ENCODE peak calls at places on chromosome 16, in eight cellular contexts. R is fibroblast of mammary gland; A is cardiac muscle cell; Q is fibroblast of the aortic adventitia; K is activated B cell treated with CpG ODN at 0.5 μM for 24 hours; J is RWPE1; L is CD8-positive, alpha-beta T cell; C is fibroblast of lung. W is an unnamed sample.

GRCh38 chr16:87628246-87628923 is 26.1 kb downstream of the JPH3 start:
- DNase-seq in R (no peak), A (no peak), Q (no peak), K (no peak), J (no peak), L (no peak), C (no peak), W (no peak)

GRCh38 chr16:87653234-87653633 is 50.9 kb downstream of the JPH3 start:
- DNase-seq in R (no peak), A (peak; percentile 39), Q (peak; percentile 8), K (no peak), J (peak; percentile 21), L (no peak), C (peak; percentile 4), W (no peak)

GRCh38 chr16:23071202-23072083 is 77.8 kb downstream of the USP31 start:
- DNase-seq in R (peak; percentile 40), A (no peak), Q (peak; percentile 65), K (no peak), J (peak; percentile 51), L (no peak), C (no peak), W (no peak)

GRCh38 chr16:53476867-53477266 is 26.1 kb downstream of the AKTIP start:
- DNase-seq in R (no peak), A (no peak), Q (no peak), K (no peak), J (no peak), L (no peak), C (no peak), W (no peak)

GRCh38 chr16:25855818-25856217 is 164.1 kb downstream of the HS3ST4 start:
- DNase-seq in R (no peak), A (no peak), Q (no peak), K (no peak), J (no peak), L (no peak), C (no peak), W (no peak)

GRCh38 chr16:80060470-80060869 is 459.9 kb upstream of the MAF start:
- DNase-seq in R (no peak), A (no peak), Q (no peak), K (no peak), J (no peak), L (no peak), C (no peak), W (no peak)

GRCh38 chr16:85888405-85889331 is 10.3 kb upstream of the IRF8 start:
- DNase-seq in R (peak; percentile 76), A (no peak), Q (peak; percentile 47), K (no peak), J (peak; percentile 55), L (no peak), C (peak; percentile 22), W (peak; percentile 79)

GRCh38 chr16:22693670-22694340 is 120.2 kb upstream of the HS3ST2 start:
- DNase-seq in R (no peak), A (no peak), Q (no peak), K (no peak), J (no peak), L (no peak), C (no peak), W (no peak)

GRCh38 chr16:85698459-85699223 is 9.9 kb upstream of the GINS2 start:
- DNase-seq in R (no peak), A (no peak), Q (no peak), K (no peak), J (no peak), L (no peak), C (no peak), W (no peak)

GRCh38 chr16:15650019-15650697 is at the start of gene NDE1:
- DNase-seq in R (peak; percentile 82), A (peak; percentile 97), Q (peak; percentile 85), K (peak; percentile 76), J (peak; percentile 94), L (peak; percentile 85), C (peak; percentile 86), W (peak; percentile 95)

GRCh38 chr16:69322343-69322742 is 8.0 kb downstream of the PDF start:
- DNase-seq in R (no peak), A (no peak), Q (no peak), K (no peak), J (no peak), L (no peak), C (no peak), W (no peak)

GRCh38 chr16:14042706-14043105 is 28.4 kb upstream of the MRTFB start:
- DNase-seq in R (no peak), A (no peak), Q (no peak), K (no peak), J (no peak), L (no peak), C (no peak), W (no peak)

GRCh38 chr16:49441366-49441780 is 67.8 kb downstream of the C16orf78 start:
- DNase-seq in R (no peak), A (peak; percentile 52), Q (no peak), K (peak; percentile 24), J (no peak), L (peak; percentile 70), C (no peak), W (peak; percentile 82)

GRCh38 chr16:85991856-85992255 is 92.9 kb downstream of the IRF8 start:
- DNase-seq in R (no peak), A (no peak), Q (no peak), K (peak; percentile 9), J (no peak), L (no peak), C (no peak), W (no peak)

GRCh38 chr16:82653550-82654511 is 27.1 kb downstream of the CDH13 start:
- DNase-seq in R (peak; percentile 85), A (peak; percentile 15), Q (peak; percentile 87), K (no peak), J (peak; percentile 92), L (peak; percentile 9), C (peak; percentile 86), W (peak; percentile 39)

GRCh38 chr16:46803373-46803772 is 27.6 kb downstream of the C16orf87 start:
- DNase-seq in R (no peak), A (no peak), Q (no peak), K (no peak), J (no peak), L (no peak), C (no peak), W (no peak)

GRCh38 chr16:46796764-46797269 is 34.2 kb downstream of the C16orf87 start:
- DNase-seq in R (no peak), A (no peak), Q (no peak), K (no peak), J (no peak), L (no peak), C (no peak), W (no peak)

GRCh38 chr16:46800494-46800893 is 30.5 kb downstream of the C16orf87 start:
- DNase-seq in R (no peak), A (no peak), Q (no peak), K (no peak), J (no peak), L (no peak), C (no peak), W (no peak)

DNA sequence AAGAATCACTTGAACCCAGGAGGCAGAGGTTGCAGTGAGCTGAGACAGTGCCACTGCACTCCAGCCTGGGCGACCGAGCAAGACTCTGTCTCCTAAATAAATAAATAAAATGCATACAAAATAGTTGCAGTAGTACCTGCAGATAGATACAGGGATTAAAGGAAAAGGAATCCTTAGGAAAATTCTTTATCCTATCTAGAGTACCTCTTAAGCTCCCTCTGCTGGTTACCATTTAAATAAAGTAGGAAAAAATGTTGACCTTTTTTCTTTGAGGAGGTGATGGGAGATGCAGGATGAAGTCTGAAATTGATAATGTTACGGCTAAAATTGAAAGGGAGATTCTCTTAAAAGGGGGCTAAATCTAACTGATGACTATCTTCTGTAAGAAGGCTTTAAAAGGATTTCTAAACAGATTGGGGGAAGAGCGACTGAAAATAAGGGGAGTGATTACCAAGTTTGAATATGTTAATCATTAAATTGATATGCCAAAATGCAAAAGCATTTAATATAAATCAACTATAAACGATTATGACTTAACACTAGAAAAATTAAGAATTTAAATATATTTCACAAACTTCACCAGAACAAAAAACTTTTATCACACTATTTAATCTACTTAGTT is 29.4 kb downstream of the C16orf87 start:
- DNase-seq in R (peak; percentile 18), A (peak; percentile 69), Q (peak; percentile 41), K (no peak), J (peak; percentile 30), L (no peak), C (peak; percentile 43), W (no peak)
- TF ChIP-seq CTCF in R (peak; percentile 49), A (peak; percentile 46), Q (peak; percentile 48), K (no peak), J (peak; percentile 56), L (no peak), C (peak; percentile 47), W (no peak)

GRCh38 chr16:72149676-72150464 is 22.1 kb downstream of the PMFBP1 start:
- DNase-seq in R (no peak), A (no peak), Q (no peak), K (no peak), J (no peak), L (no peak), C (no peak), W (no peak)
- TF ChIP-seq CTCF in R (no peak), A (no peak), Q (no peak), K (no peak), J (no peak), L (no peak), C (no peak), W (no peak)

DNA sequence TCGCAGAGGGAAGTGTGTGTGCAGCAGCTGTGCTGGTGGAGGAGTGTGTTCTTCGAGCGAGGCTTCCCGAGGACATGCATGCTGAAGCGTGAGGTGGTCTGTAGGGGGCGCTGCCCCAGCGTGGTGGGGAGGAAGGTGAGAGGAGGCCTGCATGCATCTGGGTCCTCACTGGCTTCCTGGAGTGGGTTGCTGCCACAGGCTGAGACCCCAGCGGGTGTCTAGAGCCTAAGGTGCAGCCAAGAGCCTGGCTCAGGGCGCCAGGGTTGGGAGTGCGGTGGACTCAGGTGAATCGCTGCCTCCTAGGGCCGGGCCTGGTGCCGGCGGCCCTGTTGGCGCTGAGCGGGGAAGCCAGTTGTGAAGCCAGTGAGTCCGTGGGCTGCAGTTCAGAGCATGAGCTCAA is 7.5 kb upstream of the HSD3B7 start:
- DNase-seq in R (peak; percentile 31), A (no peak), Q (no peak), K (no peak), J (no peak), L (no peak), C (no peak), W (no peak)
- TF ChIP-seq CTCF in R (peak; percentile 42), A (peak; percentile 29), Q (peak; percentile 38), K (no peak), J (peak; percentile 9), L (no peak), C (peak; percentile 27), W (peak; percentile 9)

GRCh38 chr16:27367463-27368357 is 34.3 kb upstream of the IL21R start:
- DNase-seq in R (peak; percentile 76), A (peak; percentile 72), Q (peak; percentile 73), K (peak; percentile 76), J (peak; percentile 89), L (peak; percentile 90), C (peak; percentile 63), W (peak; percentile 86)
- TF ChIP-seq CTCF in R (peak; percentile 86), A (peak; percentile 78), Q (peak; percentile 88), K (no peak), J (peak; percentile 84), L (peak; percentile 73), C (peak; percentile 82), W (peak; percentile 69)

GRCh38 chr16:55370762-55371482 is 46.9 kb downstream of the IRX6 start:
- DNase-seq in R (peak; percentile 19), A (peak; percentile 78), Q (peak; percentile 37), K (no peak), J (peak; percentile 64), L (no peak), C (peak; percentile 22), W (no peak)
- TF ChIP-seq CTCF in R (peak; percentile 26), A (peak; percentile 38), Q (peak; percentile 51), K (no peak), J (peak; percentile 21), L (no peak), C (peak; percentile 34), W (peak; percentile 38)

GRCh38 chr16:89341697-89342694 is 124.5 kb downstream of the ZNF778 start:
- DNase-seq in R (no peak), A (no peak), Q (no peak), K (no peak), J (no peak), L (peak; percentile 43), C (no peak), W (no peak)
- TF ChIP-seq CTCF in R (no peak), A (no peak), Q (no peak), K (no peak), J (no peak), L (no peak), C (no peak), W (no peak)